ENCODE peak calls at places on chromosomes 3 and 15, in nine cellular contexts. K is HepG2, R is astrocyte, J is MM.1S, E is tibial artery, D is kidney, U is upper lobe of right lung, Z is psoas muscle, T is fibroblast of lung. I is an unnamed sample.

GRCh38 chr3:59101091-59101738 is 51.4 kb upstream of the CFAP20DC start:
- DNase-seq in T (peak; percentile 64), D (no peak), R (peak; percentile 47), K (no peak), J (no peak), E (no peak), Z (no peak), U (no peak), I (no peak)

GRCh38 chr3:176814252-176814651 is 383.0 kb downstream of the TBL1XR1 start:
- DNase-seq in D (peak; percentile 72), R (peak; percentile 42), T (peak; percentile 54), U (no peak), K (peak; percentile 32), Z (peak; percentile 27), E (peak; percentile 21), J (no peak), I (peak; percentile 11)

GRCh38 chr3:191882289-191882688 is 421.3 kb downstream of the PYDC2 start:
- DNase-seq in R (peak; percentile 63), T (peak; percentile 70), K (no peak), U (no peak), J (no peak), Z (no peak), D (no peak), E (no peak), I (no peak)

GRCh38 chr3:10505050-10505790 is at the start of gene ATP2B2:
- DNase-seq in U (no peak), E (no peak), Z (no peak), R (no peak), J (no peak), K (no peak), D (no peak), T (peak; percentile 9), I (no peak)

GRCh38 chr3:40317061-40317676 is 7.7 kb downstream of the EIF1B start:
- DNase-seq in K (peak; percentile 60), E (peak; percentile 53), U (no peak), R (peak; percentile 36), Z (no peak), J (peak; percentile 67), T (peak; percentile 61), D (no peak), I (no peak)

GRCh38 chr3:12708584-12709192 is 44.8 kb upstream of the RAF1 start:
- DNase-seq in Z (peak; percentile 56), K (no peak), U (no peak), J (no peak), R (peak; percentile 94), T (peak; percentile 95), E (peak; percentile 60), D (no peak), I (peak; percentile 43)

GRCh38 chr15:42457445-42458442 is 33.2 kb downstream of the ZNF106 start:
- DNase-seq in R (peak; percentile 95), E (peak; percentile 84), K (no peak), D (peak; percentile 73), U (no peak), J (no peak), Z (peak; percentile 65), T (peak; percentile 96), I (peak; percentile 84)

GRCh38 chr3:1828519-1828918 is 270.1 kb upstream of the CNTN4 start:
- DNase-seq in K (no peak), E (no peak), U (no peak), R (no peak), T (no peak), J (no peak), Z (no peak), D (no peak), I (no peak)

GRCh38 chr3:119675188-119675874 is 1.9 kb downstream of the COX17 start:
- DNase-seq in E (no peak), D (no peak), Z (no peak), J (no peak), U (no peak), K (no peak), T (no peak), R (no peak), I (no peak)

GRCh38 chr3:119676771-119677640 is at the start of gene COX17:
- DNase-seq in D (peak; percentile 97), T (peak; percentile 95), E (peak; percentile 93), Z (peak; percentile 93), R (peak; percentile 92), U (peak; percentile 97), J (peak; percentile 99), K (peak; percentile 97), I (peak; percentile 97)

GRCh38 chr3:119673875-119674274 is 3.3 kb downstream of the COX17 start:
- DNase-seq in R (no peak), J (no peak), U (no peak), E (no peak), K (no peak), T (no peak), D (peak; percentile 74), Z (no peak), I (no peak)

GRCh38 chr3:119677641-119677934 is 382 bp upstream of the COX17 start:
- DNase-seq in T (no peak), U (no peak), D (no peak), Z (no peak), J (no peak), R (no peak), K (no peak), E (no peak), I (no peak)

DNA sequence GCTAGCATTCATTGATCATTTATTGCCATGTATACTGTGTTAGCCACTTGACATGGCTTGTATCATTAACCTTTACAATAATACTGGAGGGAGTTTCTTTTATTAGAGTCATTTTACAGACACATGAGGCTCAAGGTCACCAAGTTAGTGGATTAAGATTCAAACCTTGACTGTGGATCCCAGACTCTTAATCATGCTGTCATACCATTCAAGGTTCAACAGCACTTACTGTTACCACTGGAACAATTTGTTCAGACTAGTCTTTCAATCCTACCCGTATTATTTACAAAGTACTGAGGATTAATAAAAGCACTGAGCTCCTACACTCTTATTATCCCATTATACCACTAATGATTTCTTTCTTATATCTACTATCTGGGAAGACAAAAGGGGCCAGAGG is 1.2 kb downstream of the COX17 start:
- DNase-seq in T (no peak), J (no peak), D (no peak), K (no peak), E (no peak), Z (no peak), U (no peak), R (no peak), I (no peak)
- H3K4me3 ChIP-seq in T (peak overlapping the region; percentile 90), J (peak overlapping the region; percentile 86), D (peak overlapping the region; percentile 85), K (peak overlapping the region; percentile 96), E (peak overlapping the region; percentile 62), Z (peak overlapping the region; percentile 92), U (peak overlapping the region; percentile 69), R (peak overlapping the region; percentile 95), I (peak overlapping the region; percentile 72)

GRCh38 chr3:14124615-14125192 is at the start of the genes CHCHD4 and TMEM43:
- DNase-seq in T (peak; percentile 97), R (peak; percentile 94), E (peak; percentile 99), Z (peak; percentile 100), U (peak; percentile 100), J (peak; percentile 99), D (peak; percentile 100), K (peak; percentile 99), I (peak; percentile 100)

GRCh38 chr3:14127106-14127505 is 2.3 kb downstream of the TMEM43 start:
- DNase-seq in K (no peak), Z (no peak), R (no peak), T (no peak), D (no peak), E (no peak), U (no peak), J (no peak), I (peak; percentile 14)

GRCh38 chr3:14124223-14124614 is 451 bp downstream of the CHCHD4 start:
- DNase-seq in D (peak; percentile 89), E (peak; percentile 70), K (peak; percentile 60), Z (peak; percentile 71), T (no peak), U (peak; percentile 85), R (no peak), J (peak; percentile 84), I (peak; percentile 65)

GRCh38 chr3:14126017-14126902 is 1.4 kb downstream of the TMEM43 start:
- DNase-seq in T (no peak), J (no peak), R (no peak), E (no peak), D (peak; percentile 61), K (no peak), Z (no peak), U (no peak), I (peak; percentile 97)

DNA sequence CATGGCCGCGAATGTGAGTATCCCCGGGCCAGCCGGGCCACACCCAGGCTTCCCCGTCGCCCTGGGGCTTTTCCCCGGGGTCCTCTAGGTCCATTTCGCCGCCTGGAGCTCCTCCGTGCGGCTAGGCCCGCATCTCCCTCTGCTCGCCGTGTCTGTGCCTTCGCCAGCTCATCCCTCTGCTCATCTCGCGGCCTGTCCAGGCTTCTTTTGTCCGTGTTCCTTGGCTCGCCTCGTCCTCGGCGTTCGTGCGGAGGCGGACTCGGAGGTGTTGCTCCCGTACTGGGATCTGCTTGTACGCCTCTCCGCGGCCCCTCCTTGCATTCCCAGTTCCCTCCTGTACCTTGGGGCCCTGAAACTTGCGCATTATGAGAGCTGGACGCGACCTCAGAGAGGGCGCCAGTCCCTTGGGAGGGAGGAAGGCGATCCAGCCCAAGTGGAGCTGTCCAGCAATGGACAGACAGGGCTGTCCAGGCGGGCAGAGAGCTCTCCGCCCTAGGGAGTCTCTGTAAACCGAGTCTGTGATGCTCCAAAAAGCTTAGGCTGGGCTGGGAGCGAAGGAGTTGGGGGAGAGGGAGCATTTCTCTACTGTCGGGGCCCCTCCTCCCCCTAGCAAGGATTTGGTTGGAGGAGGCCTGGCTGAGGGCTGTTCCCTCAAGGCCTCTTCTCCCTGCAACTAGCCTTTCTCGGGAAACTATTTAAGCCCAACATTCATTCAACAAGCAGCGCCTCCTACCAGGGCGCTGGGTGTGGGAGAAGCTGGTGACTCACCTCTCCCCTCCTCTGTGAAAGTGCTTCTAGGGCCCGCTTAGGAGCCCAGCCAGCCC is 553 bp downstream of the TMEM43 start:
- DNase-seq in E (peak; percentile 81), D (peak; percentile 90), K (peak; percentile 72), U (peak; percentile 88), Z (peak; percentile 81), J (peak; percentile 67), T (peak; percentile 94), R (peak; percentile 91), I (no peak)
- TF ChIP-seq CTCF in E (no peak), D (no peak), K (peak; percentile 28), U (peak; percentile 7), Z (no peak), J (no peak), T (peak; percentile 28), R (no peak), I (no peak)

GRCh38 chr3:37491776-37492175 is 317.4 kb upstream of the LRRFIP2 start:
- DNase-seq in Z (no peak), J (no peak), K (no peak), D (no peak), R (peak; percentile 22), E (no peak), U (no peak), T (peak; percentile 39), I (no peak)

GRCh38 chr3:37493485-37494080 is 319.2 kb upstream of the LRRFIP2 start:
- DNase-seq in U (no peak), T (no peak), K (no peak), J (no peak), D (no peak), E (no peak), Z (no peak), R (no peak), I (no peak)

GRCh38 chr3:37492468-37492867 is 318.1 kb upstream of the LRRFIP2 start:
- DNase-seq in D (no peak), E (no peak), Z (no peak), K (no peak), T (no peak), R (no peak), U (no peak), J (no peak), I (no peak)

GRCh38 chr3:37494206-37494605 is 319.8 kb upstream of the LRRFIP2 start:
- DNase-seq in D (no peak), T (no peak), K (no peak), J (no peak), E (peak; percentile 46), R (no peak), U (no peak), Z (peak; percentile 30), I (no peak)

DNA sequence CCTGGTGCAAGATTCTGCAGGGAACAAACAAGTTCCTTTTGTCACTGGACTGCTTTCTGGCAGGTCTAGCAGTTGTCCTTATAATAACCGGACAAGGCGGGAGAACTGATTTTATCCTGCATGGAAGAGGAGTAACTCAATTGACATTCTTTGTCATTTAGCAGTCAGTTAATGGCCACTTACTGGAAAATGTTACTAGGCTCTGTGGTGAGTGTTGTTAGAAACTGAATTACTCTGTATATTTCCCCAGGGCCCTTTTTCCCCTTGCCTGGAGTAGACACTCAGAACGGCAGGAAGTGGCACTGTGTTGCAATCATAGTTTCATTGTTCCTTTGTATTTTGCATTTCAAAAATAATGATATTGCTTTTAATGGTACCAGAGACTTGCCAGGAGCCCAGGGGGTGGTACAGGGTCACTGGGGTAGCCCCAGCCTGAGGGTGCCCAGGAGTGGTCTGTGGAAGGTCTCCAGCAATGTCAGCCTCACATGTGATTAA is 318.6 kb upstream of the LRRFIP2 start:
- DNase-seq in D (no peak), R (no peak), J (no peak), Z (no peak), U (no peak), T (no peak), K (no peak), E (peak; percentile 52), I (no peak)
- H3K4me1 ChIP-seq in D (peaks cover 3% of the 10 kb centered on the region), R (no peaks in the 10 kb centered on the region), J (no peaks in the 10 kb centered on the region), Z (peaks cover 11% of the 10 kb centered on the region), U (peaks cover 21% of the 10 kb centered on the region), T (no peaks in the 10 kb centered on the region), K (no peaks in the 10 kb centered on the region), E (peaks cover 50% of the 10 kb centered on the region), I (peaks cover 15% of the 10 kb centered on the region)

GRCh38 chr3:170866499-170866898 is 3.5 kb downstream of the RPL22L1 start:
- DNase-seq in D (no peak), U (no peak), T (no peak), K (no peak), R (no peak), Z (no peak), E (no peak), J (no peak), I (no peak)

GRCh38 chr3:170868577-170869239 is 1.3 kb downstream of the RPL22L1 start:
- DNase-seq in T (no peak), Z (no peak), R (no peak), E (no peak), U (no peak), K (no peak), J (peak; percentile 21), D (no peak), I (no peak)

GRCh38 chr3:170867552-170867951 is 2.4 kb downstream of the RPL22L1 start:
- DNase-seq in Z (no peak), E (no peak), T (no peak), K (no peak), D (no peak), U (no peak), R (no peak), J (no peak), I (no peak)

GRCh38 chr3:170865209-170866094 is 4.5 kb downstream of the RPL22L1 start:
- DNase-seq in T (no peak), Z (no peak), U (no peak), R (no peak), J (no peak), D (no peak), E (no peak), K (peak; percentile 18), I (no peak)

DNA sequence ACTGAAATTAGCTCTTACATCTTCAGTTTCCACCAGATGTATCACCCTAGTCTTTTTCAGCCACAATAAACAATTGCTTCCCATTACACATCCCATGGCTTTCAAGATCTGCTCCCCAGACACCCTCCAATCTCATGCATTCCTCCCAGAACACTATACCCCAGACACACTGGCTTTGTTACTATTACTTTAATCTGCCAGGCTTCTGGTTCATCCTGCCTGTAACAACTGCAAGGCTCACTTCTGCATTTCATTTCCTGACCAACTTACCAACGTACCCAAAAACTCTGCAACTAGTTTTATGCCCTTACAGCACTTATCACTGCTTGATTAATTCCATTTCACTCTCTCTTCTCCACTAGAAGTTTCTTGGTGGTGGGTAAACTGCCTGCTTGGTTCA is 2.9 kb downstream of the RPL22L1 start:
- DNase-seq in Z (no peak), D (no peak), T (no peak), R (no peak), U (no peak), K (no peak), E (no peak), J (no peak), I (no peak)
- H3K4me3 ChIP-seq in Z (peak overlapping the region; percentile 82), D (no peak overlapping the region), T (peak overlapping the region; percentile 86), R (peak overlapping the region; percentile 93), U (peak overlapping the region; percentile 6), K (peak overlapping the region; percentile 1), E (no peak overlapping the region), J (peak overlapping the region; percentile 47), I (no peak overlapping the region)